ENCODE peak calls at places on chromosome 4, in ten cellular contexts. H, N, V, Q, R, E, P, D, T and U are unnamed samples.

GRCh38 chr4:1503583-1504471 is 97.6 kb upstream of the NKX1-1 start:
- DNase-seq in H (no peak), N (no peak), V (no peak), Q (peak), R (no peak), E (no peak), P (no peak), D (no peak), T (no peak), U (no peak)

GRCh38 chr4:28254003-28254402 is 1393.4 kb downstream of the STIM2 start:
- DNase-seq in H (no peak), N (no peak), V (no peak), Q (no peak), R (no peak), E (no peak), P (no peak), D (no peak), T (no peak), U (no peak)

GRCh38 chr4:156322592-156322991 is 368.9 kb upstream of the CTSO start:
- DNase-seq in H (peak), N (peak), V (peak), Q (no peak), R (peak), E (no peak), P (no peak), D (no peak), T (peak), U (peak)

GRCh38 chr4:11312389-11312788 is 116.3 kb downstream of the HS3ST1 start:
- DNase-seq in H (peak), N (no peak), V (peak), Q (no peak), R (peak), E (no peak), P (no peak), D (no peak), T (no peak), U (no peak)

GRCh38 chr4:170875868-170876267 is 786.1 kb upstream of the AADAT start:
- DNase-seq in H (no peak), N (no peak), V (peak), Q (no peak), R (no peak), E (no peak), P (no peak), D (no peak), T (no peak), U (peak)

GRCh38 chr4:106898621-106899230 is 137.4 kb downstream of the DKK2 start:
- DNase-seq in H (peak), N (peak), V (peak), Q (no peak), R (peak), E (no peak), P (no peak), D (no peak), T (peak), U (peak)

GRCh38 chr4:112693507-112693906 is 56.6 kb downstream of the LARP7 start:
- DNase-seq in H (no peak), N (no peak), V (no peak), Q (no peak), R (no peak), E (no peak), P (no peak), D (no peak), T (no peak), U (no peak)

GRCh38 chr4:85732124-85732523 is 257.2 kb downstream of the ARHGAP24 start:
- DNase-seq in H (no peak), N (no peak), V (no peak), Q (no peak), R (no peak), E (no peak), P (no peak), D (no peak), T (no peak), U (no peak)

GRCh38 chr4:1501754-1502500 is 95.7 kb upstream of the NKX1-1 start:
- DNase-seq in H (no peak), N (no peak), V (no peak), Q (no peak), R (no peak), E (no peak), P (no peak), D (no peak), T (no peak), U (no peak)

GRCh38 chr4:6092131-6092530 is 73.9 kb upstream of the C4orf50 start:
- DNase-seq in H (no peak), N (no peak), V (no peak), Q (no peak), R (peak), E (no peak), P (no peak), D (no peak), T (no peak), U (no peak)

GRCh38 chr4:84952004-84952403 is 14.5 kb downstream of the WDFY3 start:
- DNase-seq in H (peak), N (no peak), V (peak), Q (no peak), R (peak), E (no peak), P (no peak), D (no peak), T (no peak), U (peak)

GRCh38 chr4:168708108-168708507 is 211.3 kb downstream of the PALLD start:
- DNase-seq in H (peak), N (no peak), V (peak), Q (no peak), R (peak), E (no peak), P (no peak), D (no peak), T (no peak), U (peak)

GRCh38 chr4:57373971-57374370 is 263.8 kb upstream of the IGFBP7 start:
- DNase-seq in H (no peak), N (no peak), V (no peak), Q (no peak), R (peak), E (no peak), P (no peak), D (no peak), T (no peak), U (peak)

GRCh38 chr4:87843936-87844335 is 11.2 kb downstream of the MEPE start:
- DNase-seq in H (peak), N (peak), V (peak), Q (no peak), R (peak), E (no peak), P (no peak), D (no peak), T (no peak), U (peak)

GRCh38 chr4:6962211-6963041 is 52.8 kb downstream of the TBC1D14 start:
- DNase-seq in H (no peak), N (no peak), V (no peak), Q (no peak), R (no peak), E (no peak), P (no peak), D (no peak), T (no peak), U (no peak)

GRCh38 chr4:10736266-10736665 is 51.7 kb upstream of the CLNK start:
- DNase-seq in H (no peak), N (no peak), V (no peak), Q (no peak), R (no peak), E (no peak), P (no peak), D (no peak), T (no peak), U (no peak)

GRCh38 chr4:40576651-40577480 is 52.8 kb downstream of the RBM47 start:
- DNase-seq in H (peak), N (peak), V (peak), Q (no peak), R (peak), E (no peak), P (no peak), D (no peak), T (peak), U (peak)

GRCh38 chr4:111631157-111631999 is 513.9 kb upstream of the FAM241A start:
- DNase-seq in H (peak), N (no peak), V (peak), Q (no peak), R (peak), E (no peak), P (no peak), D (no peak), T (no peak), U (peak)

GRCh38 chr4:55736605-55737183 is 82.9 kb upstream of the EXOC1L start:
- DNase-seq in H (peak), N (no peak), V (peak), Q (no peak), R (peak), E (no peak), P (no peak), D (no peak), T (no peak), U (peak)

GRCh38 chr4:48015216-48015615 is 1.3 kb downstream of the CNGA1 start:
- DNase-seq in H (no peak), N (no peak), V (peak), Q (no peak), R (no peak), E (no peak), P (no peak), D (no peak), T (no peak), U (no peak)

GRCh38 chr4:80268081-80268823 is 1.8 kb downstream of the FGF5 start:
- DNase-seq in H (peak), N (peak), V (peak), Q (no peak), R (peak), E (no peak), P (no peak), D (no peak), T (no peak), U (peak)

GRCh38 chr4:17400696-17401095 is 111.2 kb downstream of the QDPR start:
- DNase-seq in H (no peak), N (no peak), V (no peak), Q (no peak), R (no peak), E (no peak), P (no peak), D (no peak), T (no peak), U (no peak)

GRCh38 chr4:118845552-118846065 is 9.7 kb upstream of the SEC24D start:
- DNase-seq in H (no peak), N (no peak), V (no peak), Q (no peak), R (no peak), E (no peak), P (no peak), D (no peak), T (no peak), U (no peak)

GRCh38 chr4:147782087-147782781 is 50.3 kb downstream of the ARHGAP10 start:
- DNase-seq in H (peak), N (no peak), V (peak), Q (no peak), R (peak), E (no peak), P (no peak), D (no peak), T (no peak), U (peak)

GRCh38 chr4:59597536-59598232 is 1602.4 kb upstream of the ADGRL3 start:
- DNase-seq in H (peak), N (no peak), V (no peak), Q (no peak), R (peak), E (no peak), P (no peak), D (no peak), T (no peak), U (no peak)

GRCh38 chr4:186844059-186844681 is 120.5 kb upstream of the FAT1 start:
- DNase-seq in H (peak), N (peak), V (no peak), Q (no peak), R (peak), E (no peak), P (no peak), D (no peak), T (peak), U (peak)

GRCh38 chr4:84995386-84995785 is 28.9 kb upstream of the WDFY3 start:
- DNase-seq in H (peak), N (no peak), V (no peak), Q (no peak), R (peak), E (no peak), P (no peak), D (no peak), T (no peak), U (peak)

GRCh38 chr4:42655921-42656735 is 777 bp downstream of the ATP8A1 start:
- DNase-seq in H (no peak), N (peak), V (no peak), Q (peak), R (no peak), E (peak), P (no peak), D (no peak), T (no peak), U (no peak)